ENCODE peak calls at places on chromosomes 5 and 9, in ten cellular contexts. M, H, X, P, I, V, A, C, T and O are unnamed samples.

GRCh38 chr9:35689601-35690446 is at the start of gene TPM2:
- DNase-seq in H (peak; percentile 58), X (no peak), P (no peak), V (peak; percentile 86), I (no peak), C (peak; percentile 88), A (no peak), T (peak; percentile 33), M (peak; percentile 60), O (peak; percentile 87)

GRCh38 chr5:73437126-73438047 is 11.2 kb downstream of the FOXD1 start:
- DNase-seq in X (no peak), V (peak; percentile 82), M (peak; percentile 42), A (no peak), I (no peak), C (peak; percentile 79), H (no peak), P (no peak), T (peak; percentile 48), O (peak; percentile 80)

GRCh38 chr9:136115641-136116359 is 2.9 kb downstream of the TMEM250 start:
- DNase-seq in C (no peak), X (no peak), P (no peak), T (no peak), M (no peak), H (no peak), V (no peak), I (no peak), A (no peak), O (no peak)

GRCh38 chr5:51156838-51157237 is 226.4 kb upstream of the ISL1 start:
- DNase-seq in I (no peak), T (no peak), P (no peak), V (peak; percentile 76), H (no peak), A (no peak), C (no peak), X (no peak), M (no peak), O (peak; percentile 52)

GRCh38 chr9:69822091-69822750 is 1.6 kb downstream of the CFAP95 start:
- DNase-seq in I (no peak), H (no peak), C (peak; percentile 10), M (no peak), V (peak; percentile 33), X (no peak), T (no peak), A (peak; percentile 48), P (no peak), O (no peak)

GRCh38 chr5:146130440-146131045 is 25.2 kb upstream of the PLAC8L1 start:
- DNase-seq in X (peak; percentile 4), H (peak; percentile 9), C (peak; percentile 23), V (peak; percentile 60), M (peak; percentile 47), I (no peak), T (no peak), A (peak; percentile 68), P (peak; percentile 37), O (no peak)

GRCh38 chr5:11760940-11761603 is 143.2 kb downstream of the CTNND2 start:
- DNase-seq in X (no peak), V (no peak), P (no peak), M (no peak), T (no peak), I (no peak), C (no peak), A (no peak), H (no peak), O (no peak)

GRCh38 chr9:95773061-95773433 is 102.4 kb upstream of the ERCC6L2 start:
- DNase-seq in I (no peak), P (no peak), H (no peak), A (no peak), M (no peak), X (no peak), V (no peak), T (no peak), C (no peak), O (no peak)

GRCh38 chr5:129460121-129460950 is at the start of gene ADAMTS19:
- DNase-seq in V (peak; percentile 76), P (no peak), H (peak; percentile 17), I (no peak), C (peak; percentile 14), T (no peak), A (no peak), M (peak; percentile 78), X (no peak), O (peak; percentile 69)

GRCh38 chr5:95771109-95771708 is 40.1 kb downstream of the RHOBTB3 start:
- DNase-seq in H (no peak), I (no peak), P (no peak), T (no peak), V (no peak), C (no peak), A (no peak), X (peak; percentile 69), M (peak; percentile 24), O (no peak)

GRCh38 chr5:138305797-138306196 is 25.8 kb downstream of the CDC25C start:
- DNase-seq in H (no peak), C (peak; percentile 24), X (peak; percentile 11), A (peak; percentile 53), I (no peak), M (no peak), V (no peak), T (no peak), P (no peak), O (no peak)

GRCh38 chr5:172005708-172006377 is 595 bp downstream of the FBXW11 start:
- DNase-seq in H (peak; percentile 37), A (peak; percentile 68), T (no peak), P (peak; percentile 33), I (peak; percentile 24), C (peak; percentile 25), X (peak; percentile 16), M (peak; percentile 53), V (peak; percentile 74), O (peak; percentile 39)

GRCh38 chr5:68759593-68759992 is 334.2 kb upstream of the SLC30A5 start:
- DNase-seq in M (no peak), X (no peak), H (no peak), C (no peak), V (no peak), A (no peak), T (no peak), P (no peak), I (no peak), O (no peak)
- H3K4me1 ChIP-seq in M (peaks cover 8% of the 10 kb centered on the region), X (no peaks in the 10 kb centered on the region), H (no peaks in the 10 kb centered on the region), C (no peaks in the 10 kb centered on the region), V (no peaks in the 10 kb centered on the region), A (no peaks in the 10 kb centered on the region), T (no peaks in the 10 kb centered on the region), P (no peaks in the 10 kb centered on the region), I (no peaks in the 10 kb centered on the region), O (no peaks in the 10 kb centered on the region)

DNA sequence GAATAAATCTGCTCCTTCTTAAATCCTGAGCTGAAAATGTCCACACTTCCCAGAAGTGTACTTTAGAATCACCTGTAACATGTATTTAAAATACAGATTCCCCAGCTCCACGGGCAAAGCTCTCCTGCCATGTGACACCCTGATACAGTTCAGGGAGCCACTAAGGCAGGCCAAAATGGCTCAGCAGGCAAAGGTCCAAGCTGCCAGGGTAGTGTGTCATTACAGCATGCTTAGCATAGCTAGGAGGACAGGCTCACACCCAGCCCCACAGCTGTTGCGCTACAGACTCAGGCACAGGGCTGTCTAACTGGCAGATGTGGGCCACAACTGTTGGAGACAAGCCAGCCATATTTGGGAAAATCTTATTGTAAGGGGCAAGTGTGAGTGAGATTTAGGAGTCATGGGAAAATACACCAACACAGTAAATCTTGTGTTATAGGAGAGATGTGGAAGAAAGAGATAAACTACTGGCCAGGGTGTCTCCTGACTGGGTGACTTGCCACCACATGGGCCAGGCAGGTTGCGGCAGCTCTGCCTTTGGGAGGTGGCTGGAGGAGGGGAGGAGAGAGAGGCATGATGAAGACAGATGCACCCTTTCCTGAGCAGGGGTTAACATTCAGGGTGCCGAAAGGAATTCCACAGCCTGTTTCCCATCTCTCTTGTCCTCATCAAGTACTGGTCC is 73.1 kb downstream of the C9orf85 start:
- DNase-seq in C (no peak), A (no peak), T (no peak), X (no peak), H (no peak), M (peak; percentile 27), V (peak; percentile 43), I (no peak), P (no peak), O (peak; percentile 43)
- H3K4me2 ChIP-seq in C (no peak overlapping the region), A (no peak overlapping the region), T (no peak overlapping the region), X (no peak overlapping the region), H (no peak overlapping the region), M (no peak overlapping the region), V (peak overlapping the region; percentile 29), I (no peak overlapping the region), P (no peak overlapping the region), O (no peak overlapping the region)

DNA sequence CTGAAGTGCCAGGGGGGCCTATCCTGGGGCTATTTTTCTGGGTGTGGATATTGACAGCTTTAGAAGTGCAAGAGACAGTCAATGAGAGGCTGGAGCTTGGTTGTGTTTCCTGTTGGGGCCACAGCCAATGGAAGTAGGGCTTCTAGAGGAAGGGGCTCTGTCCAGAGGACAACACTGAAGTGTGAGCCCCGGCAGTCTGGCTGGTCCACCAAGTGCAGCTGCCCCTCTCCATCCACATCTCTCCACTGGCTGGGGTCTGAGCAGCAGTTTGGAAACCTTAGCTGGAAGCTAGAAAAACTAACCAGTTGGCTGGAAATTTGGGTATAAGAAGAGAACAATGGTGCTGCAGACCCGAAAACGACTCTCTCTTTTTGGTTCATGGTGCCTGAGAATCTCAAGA is 64.3 kb upstream of the PSD2 start:
- DNase-seq in H (no peak), M (no peak), T (no peak), I (no peak), X (no peak), V (no peak), A (no peak), C (no peak), P (no peak), O (no peak)
- H3K4me1 ChIP-seq in H (peaks cover 11% of the 10 kb centered on the region), M (peaks cover 5% of the 10 kb centered on the region), T (peaks cover 8% of the 10 kb centered on the region), I (no peaks in the 10 kb centered on the region), X (peaks cover 42% of the 10 kb centered on the region), V (no peaks in the 10 kb centered on the region), A (no peaks in the 10 kb centered on the region), C (no peaks in the 10 kb centered on the region), P (no peaks in the 10 kb centered on the region), O (no peaks in the 10 kb centered on the region)

GRCh38 chr9:106921989-106922388 is 59.0 kb downstream of the ZNF462 start:
- DNase-seq in I (no peak), T (no peak), X (no peak), C (no peak), V (no peak), H (no peak), P (no peak), M (no peak), A (no peak), O (no peak)
- H3K4me2 ChIP-seq in I (peak overlapping the region; percentile 48), T (peak overlapping the region; percentile 81), X (no peak overlapping the region), C (peak overlapping the region; percentile 64), V (no peak overlapping the region), H (no peak overlapping the region), P (no peak overlapping the region), M (peak overlapping the region; percentile 77), A (no peak overlapping the region), O (no peak overlapping the region)

GRCh38 chr5:59102437-59102836 is 519.6 kb downstream of the RAB3C start:
- DNase-seq in H (no peak), T (no peak), I (no peak), C (no peak), M (no peak), V (no peak), A (no peak), X (no peak), P (no peak), O (no peak)
- H3K4me1 ChIP-seq in H (peaks cover 6% of the 10 kb centered on the region), T (no peaks in the 10 kb centered on the region), I (no peaks in the 10 kb centered on the region), C (peaks cover 100% of the 10 kb centered on the region), M (peaks cover 8% of the 10 kb centered on the region), V (peaks cover 4% of the 10 kb centered on the region), A (no peaks in the 10 kb centered on the region), X (peaks cover 9% of the 10 kb centered on the region), P (no peaks in the 10 kb centered on the region), O (no peaks in the 10 kb centered on the region)

GRCh38 chr5:76716456-76717157 is 681 bp downstream of the F2R start:
- DNase-seq in V (peak; percentile 64), X (no peak), A (no peak), M (peak; percentile 23), P (no peak), T (no peak), H (peak; percentile 12), I (no peak), C (peak; percentile 47), O (peak; percentile 43)
- H3K4me2 ChIP-seq in V (peak overlapping the region; percentile 90), X (peak overlapping the region; percentile 97), A (no peak overlapping the region), M (peak overlapping the region; percentile 94), P (no peak overlapping the region), T (peak overlapping the region; percentile 98), H (peak overlapping the region; percentile 78), I (peak overlapping the region; percentile 99), C (peak overlapping the region; percentile 84), O (peak overlapping the region; percentile 80)